ENCODE peak calls at places on chromosomes 5 and 9, in seven cellular contexts. B, O, I, Z, D, X and F are unnamed samples.

GRCh38 chr5:142906863-142907671 is 136.9 kb downstream of the ARHGAP26 start:
- DNase-seq in B (no peak), O (no peak), I (no peak), Z (no peak), D (no peak), X (peak), F (no peak)

GRCh38 chr9:135221576-135221950 is 134.1 kb downstream of the OLFM1 start:
- DNase-seq in B (no peak), O (no peak), I (no peak), Z (no peak), D (peak), X (no peak), F (no peak)

GRCh38 chr5:131375351-131375750 is 111.5 kb downstream of the CDC42SE2 start:
- DNase-seq in B (no peak), O (no peak), I (no peak), Z (no peak), D (no peak), X (no peak), F (no peak)

GRCh38 chr5:1875843-1876671 is 6.7 kb downstream of the IRX4 start:
- DNase-seq in B (no peak), O (no peak), I (no peak), Z (no peak), D (no peak), X (no peak), F (no peak)

GRCh38 chr5:141757402-141757801 is 75.4 kb upstream of the ARAP3 start:
- DNase-seq in B (no peak), O (no peak), I (peak), Z (no peak), D (no peak), X (peak), F (no peak)

GRCh38 chr9:114908104-114908621 is 22.2 kb downstream of the TNFSF8 start:
- DNase-seq in B (no peak), O (peak), I (no peak), Z (no peak), D (no peak), X (no peak), F (no peak)

GRCh38 chr5:53603009-53603687 is 42.7 kb downstream of the NDUFS4 start:
- DNase-seq in B (no peak), O (no peak), I (no peak), Z (no peak), D (no peak), X (no peak), F (no peak)

GRCh38 chr9:31045810-31046209 is 1338.6 kb upstream of the ACO1 start:
- DNase-seq in B (no peak), O (no peak), I (no peak), Z (no peak), D (no peak), X (no peak), F (no peak)

GRCh38 chr5:61732376-61732775 is 400.3 kb downstream of the ZSWIM6 start:
- DNase-seq in B (no peak), O (no peak), I (no peak), Z (no peak), D (no peak), X (no peak), F (peak)

GRCh38 chr5:178288373-178289368 is 56.1 kb upstream of the PHYKPL start:
- DNase-seq in B (no peak), O (no peak), I (no peak), Z (no peak), D (peak), X (peak), F (no peak)